ENCODE peak calls at places on chromosome 4, in seven cellular contexts. M is IMR-90, O is H9, U is neuronal stem cell, Y is mesendoderm, A is H1, C is trophoblast cell. S is an unnamed sample.

GRCh38 chr4:186486172-186486571 is 69.2 kb downstream of the MTNR1A start:
- DNase-seq in M (peak; percentile 4), O (no peak), U (peak; percentile 24), Y (no peak), A (no peak), C (no peak), S (no peak)

GRCh38 chr4:110508827-110509446 is 33.0 kb downstream of the ENPEP start:
- DNase-seq in M (peak; percentile 46), O (no peak), U (no peak), Y (peak; percentile 25), A (no peak), C (no peak), S (peak; percentile 51)

GRCh38 chr4:89482926-89483595 is 175.5 kb upstream of the GPRIN3 start:
- DNase-seq in M (no peak), O (no peak), U (no peak), Y (no peak), A (no peak), C (no peak), S (no peak)

GRCh38 chr4:138892483-138893386 is 122.8 kb upstream of the NOCT start:
- DNase-seq in M (peak; percentile 35), O (no peak), U (no peak), Y (no peak), A (no peak), C (no peak), S (no peak)

GRCh38 chr4:144507309-144508101 is 138.5 kb upstream of the HHIP start:
- DNase-seq in M (peak; percentile 28), O (no peak), U (no peak), Y (peak; percentile 47), A (no peak), C (no peak), S (no peak)

GRCh38 chr4:182955411-182955810 is 38.2 kb upstream of the DCTD start:
- DNase-seq in M (peak; percentile 68), O (no peak), U (no peak), Y (no peak), A (no peak), C (no peak), S (peak; percentile 51)

GRCh38 chr4:5050520-5050955 is 742 bp upstream of the STK32B start:
- DNase-seq in M (peak; percentile 83), O (peak; percentile 87), U (peak; percentile 68), Y (peak; percentile 89), A (peak; percentile 53), C (peak; percentile 35), S (peak; percentile 86)

GRCh38 chr4:182808673-182809416 is 108.3 kb downstream of the DCTD start:
- DNase-seq in M (peak; percentile 24), O (no peak), U (no peak), Y (no peak), A (no peak), C (no peak), S (peak; percentile 17)

GRCh38 chr4:38857354-38858096 is 908 bp upstream of the TLR6 start:
- DNase-seq in M (peak; percentile 94), O (no peak), U (no peak), Y (peak; percentile 66), A (no peak), C (peak; percentile 59), S (peak; percentile 96)

GRCh38 chr4:76622126-76622525 is 187.1 kb downstream of the SHROOM3 start:
- DNase-seq in M (peak; percentile 31), O (no peak), U (no peak), Y (no peak), A (no peak), C (peak; percentile 38), S (peak; percentile 65)

GRCh38 chr4:89598602-89599001 is 238.4 kb downstream of the SNCA start:
- DNase-seq in M (peak; percentile 17), O (no peak), U (no peak), Y (peak; percentile 48), A (no peak), C (no peak), S (peak; percentile 21)

GRCh38 chr4:2256781-2257191 is 5.1 kb downstream of the MXD4 start:
- DNase-seq in M (no peak), O (no peak), U (no peak), Y (no peak), A (no peak), C (no peak), S (no peak)

GRCh38 chr4:133775881-133776280 is 425.7 kb downstream of the PABPC4L start:
- DNase-seq in M (peak; percentile 81), O (no peak), U (no peak), Y (no peak), A (no peak), C (no peak), S (no peak)

GRCh38 chr4:145609494-145610427 is 9.4 kb upstream of the MMAA start:
- DNase-seq in M (peak; percentile 77), O (peak; percentile 55), U (peak; percentile 45), Y (peak; percentile 76), A (no peak), C (peak; percentile 67), S (peak; percentile 79)

DNA sequence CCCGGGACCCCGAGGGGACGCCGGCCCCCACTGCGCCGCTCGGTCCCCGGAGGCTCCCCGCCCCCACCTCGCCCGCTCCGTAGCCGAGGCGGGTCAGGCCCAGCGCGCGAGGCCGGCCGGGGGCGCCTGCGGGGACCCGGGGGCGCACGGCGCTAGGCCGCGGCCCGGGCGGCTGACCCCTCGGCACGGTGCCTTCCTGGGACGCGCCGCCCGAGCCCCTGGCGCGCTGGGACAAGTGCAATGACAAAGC is 1.2 kb downstream of the IRF2 start:
- DNase-seq in M (no peak), O (no peak), U (no peak), Y (no peak), A (no peak), C (peak; percentile 35), S (no peak)
- H4K8ac ChIP-seq in M (no peak overlapping the region), O (no peak overlapping the region), U (no peak overlapping the region), Y (peak overlapping the region; percentile 95), A (no peak overlapping the region), C (peak overlapping the region; percentile 82), S (peak overlapping the region; percentile 82)

GRCh38 chr4:87584509-87584908 is 23.8 kb upstream of the DSPP start:
- DNase-seq in M (no peak), O (no peak), U (no peak), Y (no peak), A (no peak), C (no peak), S (no peak)

GRCh38 chr4:87592124-87592523 is 16.2 kb upstream of the DSPP start:
- DNase-seq in M (no peak), O (no peak), U (no peak), Y (no peak), A (no peak), C (no peak), S (no peak)

DNA sequence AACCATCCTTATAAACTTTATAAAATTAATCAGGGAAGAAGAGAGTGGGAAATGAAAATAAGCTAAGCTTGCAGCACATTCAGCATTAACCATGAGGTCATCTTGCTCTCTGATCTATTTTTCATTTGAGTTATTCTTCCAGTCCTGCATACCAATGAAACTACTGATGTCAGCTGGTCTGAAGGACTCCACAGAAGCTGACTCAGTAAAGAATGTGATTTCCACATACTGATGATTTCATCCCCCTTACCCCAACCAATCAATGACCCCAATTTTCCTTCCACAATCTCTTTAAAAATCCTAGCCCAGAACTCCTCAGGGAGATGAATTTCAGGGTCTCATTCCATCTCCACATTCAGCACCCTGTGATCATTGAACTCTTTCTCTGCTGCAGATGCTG is 18.8 kb upstream of the DSPP start:
- DNase-seq in M (peak; percentile 90), O (no peak), U (no peak), Y (peak; percentile 77), A (no peak), C (peak; percentile 11), S (peak; percentile 89)
- H4K8ac ChIP-seq in M (no peak overlapping the region), O (no peak overlapping the region), U (no peak overlapping the region), Y (no peak overlapping the region), A (no peak overlapping the region), C (no peak overlapping the region), S (no peak overlapping the region)

DNA sequence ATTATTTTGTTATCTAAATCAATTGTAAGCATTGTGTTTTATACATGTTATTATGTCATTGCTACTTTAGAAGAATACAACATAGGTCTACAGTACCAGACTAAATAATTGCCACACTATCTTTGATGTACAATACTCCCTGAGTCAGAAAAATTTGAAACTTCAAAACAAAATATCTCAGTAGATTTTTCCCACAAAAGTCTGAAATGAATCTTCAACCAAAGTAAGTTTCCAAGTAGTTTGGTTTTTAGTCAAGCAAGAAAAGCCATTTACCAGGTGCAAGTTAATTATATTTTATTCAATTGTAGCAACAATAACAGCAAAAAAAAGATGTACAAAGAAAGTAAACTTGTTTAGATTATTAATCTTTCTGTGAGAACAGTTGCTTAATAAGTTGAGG is 11.4 kb upstream of the PARM1 start:
- DNase-seq in M (no peak), O (no peak), U (no peak), Y (no peak), A (no peak), C (no peak), S (no peak)
- H4K8ac ChIP-seq in M (no peak overlapping the region), O (no peak overlapping the region), U (no peak overlapping the region), Y (no peak overlapping the region), A (no peak overlapping the region), C (no peak overlapping the region), S (no peak overlapping the region)

GRCh38 chr4:169015237-169015636 is 5.2 kb upstream of the CBR4 start:
- DNase-seq in M (no peak), O (peak; percentile 35), U (no peak), Y (peak; percentile 59), A (no peak), C (no peak), S (no peak)
- H4K8ac ChIP-seq in M (no peak overlapping the region), O (no peak overlapping the region), U (no peak overlapping the region), Y (no peak overlapping the region), A (no peak overlapping the region), C (no peak overlapping the region), S (no peak overlapping the region)

DNA sequence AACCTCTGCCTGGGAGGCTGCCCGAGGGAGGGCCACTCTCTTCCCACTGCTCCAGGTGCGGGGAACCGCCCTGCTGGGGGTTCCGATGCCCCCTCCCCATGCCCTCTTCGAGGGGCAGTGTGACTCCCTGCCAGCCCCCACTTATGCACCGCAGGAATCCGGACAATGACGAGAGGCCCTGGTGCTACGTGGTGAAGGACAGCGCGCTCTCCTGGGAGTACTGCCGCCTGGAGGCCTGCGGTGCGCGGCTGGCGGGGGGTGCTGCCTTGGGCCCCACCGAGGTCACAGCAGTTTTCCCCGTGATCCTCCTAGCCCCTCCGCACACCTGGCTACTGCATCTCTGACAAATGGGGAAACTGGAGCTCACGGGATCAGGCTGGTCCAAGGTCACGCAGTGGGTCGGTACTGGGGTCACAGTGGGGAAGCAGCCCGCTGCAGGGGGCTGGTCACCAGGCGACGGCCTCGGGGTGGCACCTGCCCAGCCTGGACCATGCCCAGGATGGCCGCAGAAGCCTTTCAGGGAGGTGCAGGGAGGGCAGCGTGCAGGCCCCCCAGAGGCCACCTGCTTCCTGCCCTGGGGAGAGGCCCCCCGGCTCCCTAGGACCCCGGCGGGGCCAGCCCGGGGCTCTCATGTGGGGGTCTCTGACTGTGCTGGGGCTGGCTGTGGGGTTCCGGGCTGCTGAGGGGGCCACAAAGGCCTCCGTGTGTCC is 3.5 kb downstream of the HGFAC start:
- DNase-seq in M (no peak), O (no peak), U (no peak), Y (no peak), A (no peak), C (no peak), S (no peak)
- H4K8ac ChIP-seq in M (no peak overlapping the region), O (no peak overlapping the region), U (peak overlapping the region; percentile 65), Y (no peak overlapping the region), A (no peak overlapping the region), C (no peak overlapping the region), S (no peak overlapping the region)

DNA sequence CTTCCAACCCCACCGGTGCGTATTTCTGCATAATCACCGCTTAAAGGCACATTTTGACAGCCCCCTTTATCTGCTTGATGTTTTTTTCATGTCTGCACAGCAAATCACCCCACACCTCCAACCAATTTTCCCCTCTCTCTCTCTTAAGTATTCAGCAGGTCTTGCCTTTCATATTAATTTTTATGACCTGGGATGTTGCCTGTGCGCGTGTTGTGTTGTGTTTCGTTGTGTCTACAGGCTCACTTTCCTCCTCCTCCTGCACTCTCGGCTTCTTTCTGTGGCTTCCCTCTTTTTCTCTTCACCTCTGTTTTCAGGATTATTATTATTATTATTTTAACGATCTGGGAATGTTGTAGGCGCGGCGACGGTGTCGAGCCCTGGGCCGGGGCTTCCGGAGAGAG is 721 bp downstream of the POU4F2 start:
- DNase-seq in M (no peak), O (no peak), U (no peak), Y (no peak), A (no peak), C (no peak), S (no peak)
- H4K8ac ChIP-seq in M (no peak overlapping the region), O (no peak overlapping the region), U (no peak overlapping the region), Y (no peak overlapping the region), A (no peak overlapping the region), C (no peak overlapping the region), S (no peak overlapping the region)